ENCODE peak calls at places on chromosome 10, in seven cellular contexts. J is kidney epithelial cell, W is esophagus muscularis mucosa, Z is endothelial cell, L is H9, M is psoas muscle, R is left ventricle myocardium inferior. U is an unnamed sample.

GRCh38 chr10:113028393-113029054 is 78.5 kb downstream of the TCF7L2 start:
- DNase-seq in L (no peak), W (no peak), R (no peak), M (no peak), J (no peak), Z (no peak), U (no peak)

GRCh38 chr10:122044045-122044661 is 55.2 kb downstream of the TACC2 start:
- DNase-seq in Z (no peak), L (no peak), J (no peak), R (no peak), W (no peak), M (peak), U (no peak)

GRCh38 chr10:119947325-119947724 is 54.8 kb downstream of the SEC23IP start:
- DNase-seq in R (no peak), Z (no peak), W (no peak), J (no peak), M (no peak), L (no peak), U (no peak)

GRCh38 chr10:78390817-78391216 is 357.2 kb downstream of the RPS24 start:
- DNase-seq in M (no peak), R (no peak), L (no peak), Z (no peak), J (no peak), W (no peak), U (no peak)

GRCh38 chr10:100501423-100501822 is 18.2 kb downstream of the SEC31B start:
- DNase-seq in M (no peak), Z (no peak), L (no peak), J (no peak), R (no peak), W (no peak), U (no peak)

GRCh38 chr10:131391991-131392390 is 80.5 kb upstream of the TCERG1L start:
- DNase-seq in M (no peak), J (no peak), W (no peak), L (no peak), Z (no peak), R (no peak), U (no peak)

GRCh38 chr10:69807696-69808095 is 6.0 kb downstream of the COL13A1 start:
- DNase-seq in L (no peak), W (no peak), R (no peak), Z (no peak), J (no peak), M (no peak), U (no peak)

GRCh38 chr10:43202224-43202656 is 64.0 kb downstream of the CSGALNACT2 start:
- DNase-seq in M (no peak), Z (peak), L (peak), R (no peak), J (no peak), W (no peak), U (peak)

GRCh38 chr10:132918264-132918616 is 24.1 kb downstream of the CFAP46 start:
- DNase-seq in W (no peak), R (no peak), J (no peak), L (no peak), M (no peak), Z (no peak), U (no peak)

GRCh38 chr10:79221110-79222051 is 125.9 kb upstream of the PPIF start:
- DNase-seq in Z (no peak), W (no peak), M (peak), R (peak), J (no peak), L (peak), U (peak)

GRCh38 chr10:94042001-94042813 is 48.5 kb downstream of the PLCE1 start:
- DNase-seq in J (peak), M (no peak), R (no peak), Z (no peak), W (no peak), L (peak), U (no peak)

GRCh38 chr10:66365686-66366085 is 560.1 kb upstream of the LRRTM3 start:
- DNase-seq in J (no peak), Z (no peak), R (no peak), W (no peak), M (no peak), L (no peak), U (no peak)

DNA sequence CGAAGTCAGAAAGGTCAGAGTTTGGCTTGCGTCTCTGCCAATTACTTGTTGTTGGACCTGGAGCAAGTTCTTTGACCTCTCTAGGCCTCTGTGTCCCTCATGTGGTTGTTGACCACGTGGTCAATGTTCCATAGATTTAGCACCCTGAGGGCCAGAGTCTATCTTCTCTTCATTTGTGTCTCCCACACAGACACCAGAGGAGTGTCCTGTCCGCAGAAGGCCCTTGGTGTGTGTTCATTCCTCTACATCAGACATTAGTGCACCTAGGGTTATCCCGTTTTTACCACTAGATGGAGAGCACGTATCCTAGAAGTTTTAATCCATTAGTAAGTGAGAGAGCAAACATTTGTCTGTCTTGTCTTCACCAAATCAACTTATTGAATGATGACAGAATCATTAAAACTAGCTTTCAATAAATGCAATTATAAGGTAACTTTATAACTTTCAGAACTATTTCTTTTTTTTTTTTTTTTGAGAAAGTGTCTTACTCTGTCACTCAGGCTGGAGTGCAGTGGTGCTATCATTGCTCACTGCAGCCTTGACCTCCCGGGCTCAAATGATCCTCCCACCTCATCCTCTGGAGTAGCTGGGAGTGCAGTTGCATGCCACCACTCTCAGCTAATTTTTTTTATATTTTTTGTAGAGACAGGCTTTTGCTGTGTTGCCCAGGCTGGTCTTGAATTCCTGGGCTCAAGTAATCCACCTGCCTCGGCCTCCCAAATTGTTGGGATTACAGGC is 122.5 kb upstream of the ANKRD1 start:
- DNase-seq in M (no peak), W (no peak), L (no peak), J (no peak), R (no peak), Z (peak), U (no peak)
- TF ChIP-seq CTCF in M (peak), W (peak), L (peak), J (peak), R (peak), Z (peak), U (peak)

DNA sequence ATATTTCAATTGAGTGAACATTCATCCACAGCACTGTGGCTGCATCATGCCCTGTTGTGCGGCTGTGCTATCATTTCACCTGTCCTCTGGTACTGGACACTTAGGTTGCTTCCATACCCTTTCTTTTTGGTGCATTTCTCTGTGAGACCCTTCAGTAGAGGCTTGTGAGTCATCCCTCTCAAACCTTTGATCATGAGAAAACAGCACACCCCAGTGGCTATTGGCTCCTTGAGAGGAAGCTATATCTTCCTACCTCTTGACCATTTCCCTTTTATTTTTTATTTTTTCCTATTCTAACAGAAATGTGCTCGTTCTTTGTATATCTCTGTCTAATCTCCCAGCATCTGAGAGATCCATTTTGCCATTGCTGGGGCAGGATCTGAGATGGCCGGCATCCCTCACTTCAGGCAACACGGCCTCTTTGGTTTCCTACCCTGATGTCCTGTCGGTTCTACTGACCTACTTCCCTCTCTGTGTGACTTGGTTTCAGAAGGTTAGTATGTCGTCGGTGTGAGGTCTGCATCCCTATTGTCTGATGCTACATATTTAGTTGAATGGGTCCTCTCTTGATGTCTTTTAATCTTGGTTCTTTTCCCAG is 23.8 kb upstream of the PIK3AP1 start:
- DNase-seq in L (no peak), M (no peak), R (no peak), Z (no peak), J (no peak), W (no peak), U (no peak)
- TF ChIP-seq CTCF in L (peak), M (peak), R (peak), Z (no peak), J (peak), W (no peak), U (no peak)

GRCh38 chr10:7123719-7124118 is 287.1 kb downstream of the SFMBT2 start:
- DNase-seq in Z (no peak), W (no peak), J (no peak), R (no peak), L (no peak), M (no peak), U (no peak)
- TF ChIP-seq CTCF in Z (no peak), W (no peak), J (no peak), R (no peak), L (no peak), M (no peak), U (no peak)

GRCh38 chr10:31620236-31621151 is 301.5 kb downstream of the ZEB1 start:
- DNase-seq in R (peak), W (no peak), J (no peak), Z (peak), L (peak), M (peak), U (no peak)

GRCh38 chr10:31623466-31623865 is 304.4 kb downstream of the ZEB1 start:
- DNase-seq in L (no peak), J (no peak), R (no peak), Z (no peak), W (no peak), M (peak), U (no peak)

GRCh38 chr10:31621733-31622132 is 302.7 kb downstream of the ZEB1 start:
- DNase-seq in L (peak), J (no peak), W (no peak), M (no peak), Z (no peak), R (no peak), U (no peak)

GRCh38 chr10:31619410-31620095 is 300.5 kb downstream of the ZEB1 start:
- DNase-seq in L (no peak), R (peak), W (no peak), J (no peak), M (peak), Z (no peak), U (no peak)

GRCh38 chr10:31622993-31623392 is 304.0 kb downstream of the ZEB1 start:
- DNase-seq in M (no peak), J (no peak), W (no peak), L (no peak), R (no peak), Z (no peak), U (no peak)
- TF ChIP-seq CTCF in M (peak), J (no peak), W (no peak), L (peak), R (peak), Z (no peak), U (no peak)

GRCh38 chr10:116120688-116121087 is 152.3 kb downstream of the GFRA1 start:
- DNase-seq in W (peak), R (no peak), J (no peak), Z (peak), L (peak), M (no peak), U (peak)
- TF ChIP-seq CTCF in W (no peak), R (no peak), J (peak), Z (peak), L (peak), M (no peak), U (peak)

U was measured in neural crest cell.